ENCODE peak calls at places on chromosomes 16 and 17, in five cellular contexts. F is kidney glomerular epithelial cell, H is GM03348, D is hippocampal formation, P is ELR. Z is an unnamed sample.

GRCh38 chr17:44898768-44899073 is 524 bp downstream of the EFTUD2 start:
- DNase-seq in F (peak), H (peak), D (no peak), P (peak), Z (no peak)

GRCh38 chr17:82092995-82093751 is 4.9 kb downstream of the FASN start:
- DNase-seq in F (no peak), H (no peak), D (no peak), P (no peak), Z (no peak)

GRCh38 chr17:50615818-50616217 is 18.9 kb upstream of the ABCC3 start:
- DNase-seq in F (no peak), H (no peak), D (no peak), P (peak), Z (no peak)

GRCh38 chr17:42969006-42969581 is 4.8 kb upstream of the AARSD1 start:
- DNase-seq in F (peak), H (no peak), D (no peak), P (no peak), Z (peak)

GRCh38 chr16:19361587-19361986 is 56.1 kb upstream of the TMC5 start:
- DNase-seq in F (no peak), H (no peak), D (no peak), P (no peak), Z (no peak)

GRCh38 chr17:63934391-63935112 is 2.4 kb upstream of the CD79B start:
- DNase-seq in F (no peak), H (no peak), D (no peak), P (no peak), Z (no peak)

GRCh38 chr16:1751946-1752345 is 19.4 kb downstream of the NME3 start:
- DNase-seq in F (no peak), H (no peak), D (no peak), P (no peak), Z (no peak)

GRCh38 chr16:5982979-5983378 is 885.4 kb upstream of the EEF2KMT start:
- DNase-seq in F (no peak), H (no peak), D (no peak), P (no peak), Z (no peak)

GRCh38 chr17:7884581-7885356 is 3.8 kb upstream of the CHD3 start:
- DNase-seq in F (no peak), H (peak), D (no peak), P (peak), Z (no peak)

GRCh38 chr17:56717471-56717870 is 116.2 kb downstream of the C17orf67 start:
- DNase-seq in F (no peak), H (no peak), D (no peak), P (no peak), Z (no peak)